ENCODE peak calls at places on chromosomes 2 and 18, in seven cellular contexts. One of them, this sample, is unnamed.

GRCh38 chr2:237581751-237582746 is 8.5 kb downstream of the RAB17 start:
- DNase-seq in D721Med: no peak
- DNase-seq in HTR-8/SVneo: peak; percentile 46
- DNase-seq in AG04449: peak; percentile 7
- DNase-seq in GM04504: no peak
- DNase-seq in T-cell: peak; percentile 34
- DNase-seq in activated T-cell treated with anti-CD3 and anti-CD28 coated beads for 4 hours: peak; percentile 17
- DNase-seq in this sample: peak; percentile 46

GRCh38 chr2:21500546-21500945 is 376.8 kb downstream of the TDRD15 start:
- DNase-seq in D721Med: no peak
- DNase-seq in HTR-8/SVneo: no peak
- DNase-seq in AG04449: no peak
- DNase-seq in GM04504: no peak
- DNase-seq in T-cell: no peak
- DNase-seq in activated T-cell treated with anti-CD3 and anti-CD28 coated beads for 4 hours: no peak
- DNase-seq in this sample: no peak

GRCh38 chr2:222942556-222942955 is 81.7 kb downstream of the ACSL3 start:
- DNase-seq in D721Med: no peak
- DNase-seq in HTR-8/SVneo: no peak
- DNase-seq in AG04449: no peak
- DNase-seq in GM04504: no peak
- DNase-seq in T-cell: no peak
- DNase-seq in activated T-cell treated with anti-CD3 and anti-CD28 coated beads for 4 hours: no peak
- DNase-seq in this sample: no peak

GRCh38 chr18:31789409-31789808 is 28.7 kb upstream of the SLC25A52 start:
- DNase-seq in D721Med: no peak
- DNase-seq in HTR-8/SVneo: no peak
- DNase-seq in AG04449: no peak
- DNase-seq in GM04504: no peak
- DNase-seq in T-cell: no peak
- DNase-seq in activated T-cell treated with anti-CD3 and anti-CD28 coated beads for 4 hours: no peak
- DNase-seq in this sample: no peak

GRCh38 chr2:223414646-223415045 is 187.5 kb downstream of the SCG2 start:
- DNase-seq in D721Med: no peak
- DNase-seq in HTR-8/SVneo: no peak
- DNase-seq in AG04449: peak; percentile 65
- DNase-seq in GM04504: peak; percentile 45
- DNase-seq in T-cell: no peak
- DNase-seq in activated T-cell treated with anti-CD3 and anti-CD28 coated beads for 4 hours: no peak
- DNase-seq in this sample: no peak

GRCh38 chr2:119196301-119197124 is 27.1 kb upstream of the STEAP3 start:
- DNase-seq in D721Med: no peak
- DNase-seq in HTR-8/SVneo: no peak
- DNase-seq in AG04449: no peak
- DNase-seq in GM04504: no peak
- DNase-seq in T-cell: no peak
- DNase-seq in activated T-cell treated with anti-CD3 and anti-CD28 coated beads for 4 hours: no peak
- DNase-seq in this sample: no peak

GRCh38 chr2:66897676-66898280 is 462.9 kb downstream of the MEIS1 start:
- DNase-seq in D721Med: no peak
- DNase-seq in HTR-8/SVneo: no peak
- DNase-seq in AG04449: no peak
- DNase-seq in GM04504: no peak
- DNase-seq in T-cell: no peak
- DNase-seq in activated T-cell treated with anti-CD3 and anti-CD28 coated beads for 4 hours: no peak
- DNase-seq in this sample: no peak

GRCh38 chr2:162887902-162888301 is 49.3 kb upstream of the KCNH7 start:
- DNase-seq in D721Med: no peak
- DNase-seq in HTR-8/SVneo: no peak
- DNase-seq in AG04449: no peak
- DNase-seq in GM04504: no peak
- DNase-seq in T-cell: no peak
- DNase-seq in activated T-cell treated with anti-CD3 and anti-CD28 coated beads for 4 hours: no peak
- DNase-seq in this sample: no peak

GRCh38 chr2:134581877-134582546 is 136.8 kb downstream of the TMEM163 start:
- DNase-seq in D721Med: no peak
- DNase-seq in HTR-8/SVneo: no peak
- DNase-seq in AG04449: no peak
- DNase-seq in GM04504: no peak
- DNase-seq in T-cell: no peak
- DNase-seq in activated T-cell treated with anti-CD3 and anti-CD28 coated beads for 4 hours: no peak
- DNase-seq in this sample: no peak

GRCh38 chr18:10424576-10425314 is 29.7 kb upstream of the APCDD1 start:
- DNase-seq in D721Med: no peak
- DNase-seq in HTR-8/SVneo: no peak
- DNase-seq in AG04449: no peak
- DNase-seq in GM04504: no peak
- DNase-seq in T-cell: no peak
- DNase-seq in activated T-cell treated with anti-CD3 and anti-CD28 coated beads for 4 hours: no peak
- DNase-seq in this sample: no peak

This sample was measured in HEK293T.